ENCODE peak calls at places on chromosome 11, in ten cellular contexts. T is body of pancreas; Y is PC-3; A is naive thymus-derived CD4-positive, alpha-beta T cell; J is left lung; O is tibial artery; K is cardiac muscle cell; L is heart right ventricle; D is SJCRH30; G is upper lobe of right lung. R is an unnamed sample. For H3K9me3, the result is how much of the 10 kb centered on the place peaks cover.

GRCh38 chr11:71991494-71991893 is 7.2 kb upstream of the IL18BP start:
- DNase-seq in T (no peak), Y (no peak), A (no peak), J (no peak), O (no peak), K (no peak), L (no peak), D (no peak), G (no peak), R (no peak)

GRCh38 chr11:35584321-35584720 is 33.9 kb upstream of the FJX1 start:
- DNase-seq in T (no peak), Y (peak), A (no peak), J (no peak), O (no peak), K (no peak), L (no peak), D (no peak), G (no peak), R (no peak)

GRCh38 chr11:119952441-119952840 is 185.5 kb downstream of the TRIM29 start:
- DNase-seq in T (no peak), Y (no peak), A (no peak), J (no peak), O (no peak), K (no peak), L (no peak), D (no peak), G (no peak), R (no peak)

GRCh38 chr11:69892237-69892985 is 73.2 kb upstream of the FGF3 start:
- DNase-seq in T (no peak), Y (no peak), A (no peak), J (no peak), O (no peak), K (peak), L (no peak), D (no peak), G (no peak), R (peak)

GRCh38 chr11:32071811-32072210 is 19.1 kb upstream of the RCN1 start:
- DNase-seq in T (no peak), Y (peak), A (no peak), J (no peak), O (no peak), K (peak), L (no peak), D (peak), G (no peak), R (peak)

GRCh38 chr11:100691886-100692285 is 4.8 kb downstream of the ARHGAP42 start:
- DNase-seq in T (no peak), Y (peak), A (no peak), J (no peak), O (no peak), K (no peak), L (no peak), D (no peak), G (no peak), R (no peak)

GRCh38 chr11:60208146-60208895 is 25.4 kb upstream of the MS4A6A start:
- DNase-seq in T (no peak), Y (no peak), A (no peak), J (no peak), O (no peak), K (no peak), L (no peak), D (no peak), G (no peak), R (peak)

GRCh38 chr11:36041988-36042606 is 98.2 kb downstream of the LDLRAD3 start:
- DNase-seq in T (no peak), Y (peak), A (no peak), J (no peak), O (no peak), K (no peak), L (no peak), D (no peak), G (no peak), R (no peak)

GRCh38 chr11:110430267-110431211 is 791 bp downstream of the FDX1 start:
- DNase-seq in T (peak), Y (peak), A (peak), J (peak), O (peak), K (peak), L (peak), D (peak), G (peak), R (peak)

GRCh38 chr11:131710511-131710910 is 340.1 kb downstream of the NTM start:
- DNase-seq in T (no peak), Y (peak), A (no peak), J (no peak), O (no peak), K (no peak), L (no peak), D (no peak), G (no peak), R (no peak)

GRCh38 chr11:119481667-119482400 is 58.9 kb upstream of the THY1 start:
- DNase-seq in T (peak), Y (no peak), A (no peak), J (peak), O (peak), K (no peak), L (no peak), D (peak), G (no peak), R (no peak)

GRCh38 chr11:117295438-117296137 is 4.4 kb downstream of the BACE1-AS start:
- DNase-seq in T (no peak), Y (no peak), A (no peak), J (no peak), O (no peak), K (no peak), L (no peak), D (no peak), G (no peak), R (no peak)

GRCh38 chr11:93089474-93090102 is 108.2 kb downstream of the SLC36A4 start:
- DNase-seq in T (peak), Y (peak), A (no peak), J (no peak), O (no peak), K (peak), L (no peak), D (no peak), G (no peak), R (peak)

GRCh38 chr11:88418508-88418907 is 81.0 kb upstream of the CTSC start:
- DNase-seq in T (no peak), Y (peak), A (no peak), J (peak), O (no peak), K (no peak), L (no peak), D (no peak), G (peak), R (no peak)

GRCh38 chr11:81026008-81026407 is 1585.2 kb upstream of the TENM4 start:
- DNase-seq in T (no peak), Y (no peak), A (no peak), J (no peak), O (no peak), K (no peak), L (no peak), D (no peak), G (no peak), R (no peak)

GRCh38 chr11:36478700-36479329 is 31.3 kb downstream of the TRAF6 start:
- DNase-seq in T (no peak), Y (peak), A (peak), J (no peak), O (no peak), K (peak), L (peak), D (peak), G (no peak), R (peak)

GRCh38 chr11:130145975-130146776 is 13.4 kb upstream of the ST14 start:
- DNase-seq in T (peak), Y (peak), A (no peak), J (peak), O (peak), K (no peak), L (no peak), D (no peak), G (peak), R (no peak)

GRCh38 chr11:27514558-27514957 is 8.0 kb upstream of the LIN7C start:
- DNase-seq in T (no peak), Y (no peak), A (no peak), J (no peak), O (no peak), K (no peak), L (peak), D (peak), G (no peak), R (no peak)

GRCh38 chr11:24043842-24044241 is 453.0 kb upstream of the LUZP2 start:
- DNase-seq in T (no peak), Y (no peak), A (no peak), J (no peak), O (no peak), K (no peak), L (no peak), D (no peak), G (no peak), R (peak)

GRCh38 chr11:40597546-40598113 is 861.8 kb downstream of the LRRC4C start:
- DNase-seq in T (no peak), Y (no peak), A (no peak), J (no peak), O (no peak), K (no peak), L (no peak), D (no peak), G (no peak), R (no peak)

GRCh38 chr11:47177229-47177845 is 658 bp upstream of the ARFGAP2 start:
- DNase-seq in T (peak), Y (peak), A (peak), J (peak), O (peak), K (peak), L (peak), D (peak), G (no peak), R (peak)

GRCh38 chr11:47591764-47592163 is 2.4 kb downstream of the C1QTNF4 start:
- DNase-seq in T (no peak), Y (no peak), A (no peak), J (no peak), O (no peak), K (no peak), L (no peak), D (no peak), G (no peak), R (peak)

GRCh38 chr11:123357990-123358827 is 71.9 kb upstream of the GRAMD1B start:
- DNase-seq in T (no peak), Y (peak), A (no peak), J (no peak), O (no peak), K (peak), L (no peak), D (no peak), G (no peak), R (peak)

GRCh38 chr11:10305964-10306918 is 1.4 kb downstream of the ADM start:
- DNase-seq in T (peak), Y (peak), A (peak), J (no peak), O (peak), K (peak), L (peak), D (no peak), G (no peak), R (peak)

GRCh38 chr11:74866557-74866956 is 82.3 kb downstream of the XRRA1 start:
- DNase-seq in T (no peak), Y (no peak), A (no peak), J (no peak), O (no peak), K (no peak), L (no peak), D (no peak), G (no peak), R (no peak)
- H3K9me3 ChIP-seq in T (under half), Y (half or more), A (under half), J (under half), O (half or more), K (under half), L (half or more), D (under half), G (half or more), R (under half)

GRCh38 chr11:8370812-8371515 is 107.3 kb upstream of the LMO1 start:
- DNase-seq in T (no peak), Y (no peak), A (no peak), J (no peak), O (peak), K (no peak), L (no peak), D (no peak), G (no peak), R (no peak)

GRCh38 chr11:8369592-8370205 is 106.0 kb upstream of the LMO1 start:
- DNase-seq in T (no peak), Y (no peak), A (no peak), J (no peak), O (peak), K (no peak), L (no peak), D (no peak), G (no peak), R (no peak)

GRCh38 chr11:8372641-8373381 is 109.1 kb upstream of the LMO1 start:
- DNase-seq in T (no peak), Y (no peak), A (no peak), J (no peak), O (peak), K (no peak), L (no peak), D (no peak), G (peak), R (no peak)

GRCh38 chr11:8373519-8374432 is 110.1 kb upstream of the LMO1 start:
- DNase-seq in T (no peak), Y (no peak), A (no peak), J (no peak), O (peak), K (no peak), L (no peak), D (no peak), G (peak), R (no peak)

DNA sequence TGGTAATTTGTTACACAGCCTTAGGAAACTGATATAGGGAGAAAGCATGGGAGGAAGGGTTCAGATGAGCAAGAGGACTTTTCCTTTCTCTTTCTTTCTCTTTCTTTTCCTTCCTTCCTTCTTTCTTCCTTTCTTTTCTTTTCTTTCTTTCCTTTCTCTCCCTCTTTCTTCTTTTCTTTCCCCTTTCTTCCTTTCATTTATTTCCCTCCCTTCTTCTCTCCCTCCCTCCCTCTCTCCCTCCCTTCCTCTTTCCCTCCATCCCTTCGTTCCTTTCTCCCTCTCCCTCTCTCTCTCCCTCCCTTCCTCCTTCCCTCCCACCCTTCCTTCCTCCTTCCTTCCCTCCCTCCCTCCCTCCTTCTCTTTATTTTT is 107.8 kb upstream of the LMO1 start:
- DNase-seq in T (no peak), Y (no peak), A (no peak), J (no peak), O (no peak), K (no peak), L (no peak), D (no peak), G (no peak), R (no peak)
- H3K9me3 ChIP-seq in T (under half), Y (under half), A (under half), J (under half), O (under half), K (under half), L (under half), D (under half), G (under half), R (under half)

DNA sequence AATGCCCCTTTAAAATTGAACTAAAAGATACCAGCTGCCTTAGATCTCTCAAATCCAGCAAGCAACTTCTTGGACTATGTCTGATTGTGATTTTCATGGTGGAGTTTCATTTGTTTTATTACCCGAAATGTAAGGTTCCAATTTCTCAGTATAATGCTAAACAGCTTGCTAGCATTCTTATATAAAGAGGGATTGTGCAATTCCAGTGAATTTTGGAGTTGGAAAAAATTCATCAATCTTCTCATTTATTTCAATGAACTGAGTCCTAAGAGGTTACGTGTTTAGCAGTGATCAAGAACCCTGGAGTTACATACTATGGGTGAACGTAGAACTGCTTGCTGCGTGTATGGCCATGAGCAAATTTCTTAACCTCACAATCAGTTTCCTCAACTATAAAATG is 5.5 kb downstream of the ETS1 start:
- DNase-seq in T (no peak), Y (no peak), A (no peak), J (no peak), O (no peak), K (no peak), L (no peak), D (no peak), G (no peak), R (no peak)
- H3K9me3 ChIP-seq in T (under half), Y (under half), A (under half), J (under half), O (under half), K (under half), L (under half), D (under half), G (under half), R (under half)

DNA sequence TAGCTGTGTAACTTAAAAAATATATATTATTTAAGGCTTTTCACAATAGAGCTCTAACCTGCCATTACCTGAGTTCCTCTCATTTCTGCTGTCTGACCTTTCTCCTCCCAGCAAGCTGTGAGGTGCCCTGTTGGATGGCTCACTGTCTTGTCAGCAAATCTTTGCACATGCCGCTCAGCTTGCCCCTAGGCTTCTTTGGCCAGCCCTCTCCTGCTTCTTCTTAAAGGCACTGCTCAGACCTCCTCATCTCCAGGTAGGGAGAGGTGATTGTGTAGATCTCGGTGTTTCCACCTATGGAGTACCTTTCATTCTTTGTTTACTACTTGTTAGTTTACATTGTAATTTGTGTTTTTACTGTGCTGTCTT is 96.5 kb downstream of the EXT2 start:
- DNase-seq in T (no peak), Y (no peak), A (no peak), J (no peak), O (no peak), K (no peak), L (no peak), D (no peak), G (no peak), R (no peak)
- H3K9me3 ChIP-seq in T (under half), Y (under half), A (under half), J (under half), O (under half), K (under half), L (under half), D (under half), G (under half), R (under half)

GRCh38 chr11:55773138-55773537 is at the start of gene OR5D13:
- DNase-seq in T (no peak), Y (no peak), A (no peak), J (no peak), O (no peak), K (no peak), L (no peak), D (no peak), G (no peak), R (no peak)
- H3K9me3 ChIP-seq in T (under half), Y (under half), A (under half), J (under half), O (under half), K (under half), L (under half), D (under half), G (under half), R (under half)

GRCh38 chr11:74870485-74870884 is 78.4 kb downstream of the XRRA1 start:
- DNase-seq in T (no peak), Y (peak), A (no peak), J (no peak), O (no peak), K (no peak), L (no peak), D (peak), G (no peak), R (peak)

DNA sequence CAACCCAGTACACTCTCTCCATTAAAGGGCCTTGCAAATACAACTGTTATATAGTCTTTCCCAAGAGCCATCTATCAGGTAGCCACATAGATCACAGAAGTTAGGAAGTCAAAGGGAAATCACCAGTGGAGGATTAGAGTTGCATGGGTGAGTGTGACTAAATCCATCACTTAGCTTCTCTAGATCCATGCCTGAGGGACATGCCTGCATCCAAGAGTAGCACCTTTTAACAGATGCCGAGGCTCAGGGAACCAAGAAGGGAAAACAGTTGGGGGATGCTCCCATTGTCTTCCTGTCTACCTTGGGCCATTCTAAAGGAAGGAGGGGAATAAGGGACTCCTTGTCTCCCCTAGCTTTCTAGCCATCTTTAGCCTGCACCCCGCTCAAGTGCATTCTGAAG is 77.9 kb downstream of the XRRA1 start:
- DNase-seq in T (no peak), Y (no peak), A (no peak), J (no peak), O (no peak), K (no peak), L (no peak), D (no peak), G (no peak), R (no peak)
- H3K9me3 ChIP-seq in T (under half), Y (under half), A (under half), J (under half), O (half or more), K (under half), L (half or more), D (under half), G (half or more), R (under half)

GRCh38 chr11:97687106-97687505 is 1297.3 kb downstream of the JRKL start:
- DNase-seq in T (no peak), Y (no peak), A (no peak), J (no peak), O (no peak), K (peak), L (no peak), D (no peak), G (no peak), R (peak)
- H3K9me3 ChIP-seq in T (under half), Y (under half), A (under half), J (under half), O (under half), K (under half), L (under half), D (under half), G (under half), R (under half)

DNA sequence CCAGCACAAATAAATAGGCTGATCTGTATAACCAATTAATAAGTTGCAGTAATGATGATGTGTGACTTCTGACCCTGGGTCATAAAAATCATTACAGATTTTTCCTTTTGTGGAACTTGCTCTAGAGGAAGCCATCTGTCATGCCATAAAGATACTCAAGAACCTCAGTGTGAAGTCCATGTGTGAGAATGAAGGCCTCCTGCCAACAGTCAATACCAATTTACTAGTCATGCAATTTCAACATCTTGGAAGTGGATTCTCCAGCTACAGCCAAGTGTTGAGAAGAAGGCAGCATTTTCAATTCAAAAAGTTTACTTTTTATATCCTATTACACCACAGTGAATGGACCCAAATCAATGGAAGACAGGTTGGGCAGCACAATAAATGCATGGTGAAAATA is 435.7 kb upstream of the LRRC4C start:
- DNase-seq in T (no peak), Y (no peak), A (no peak), J (no peak), O (no peak), K (no peak), L (no peak), D (no peak), G (no peak), R (no peak)
- H3K9me3 ChIP-seq in T (under half), Y (under half), A (under half), J (under half), O (under half), K (under half), L (under half), D (under half), G (under half), R (under half)

R was measured in neural progenitor cell.